ENCODE peak calls at places on chromosomes 5 and 9, in four cellular contexts. One of them, this sample, is unnamed.

GRCh38 chr9:4656621-4657020 is 5.5 kb upstream of the PLPP6 start:
- DNase-seq in transverse colon: no peak
- DNase-seq in ascending aorta: no peak
- DNase-seq in astrocyte: no peak
- DNase-seq in this sample: no peak

GRCh38 chr5:172683696-172684464 is 42.8 kb downstream of the NEURL1B start:
- DNase-seq in transverse colon: no peak
- DNase-seq in ascending aorta: no peak
- DNase-seq in astrocyte: no peak
- DNase-seq in this sample: no peak

GRCh38 chr9:76314321-76314720 is 79.9 kb downstream of the RFK start:
- DNase-seq in transverse colon: no peak
- DNase-seq in ascending aorta: no peak
- DNase-seq in astrocyte: no peak
- DNase-seq in this sample: no peak

GRCh38 chr5:172801184-172801671 is 30.2 kb upstream of the DUSP1 start:
- DNase-seq in transverse colon: no peak
- DNase-seq in ascending aorta: peak; percentile 84
- DNase-seq in astrocyte: peak; percentile 97
- DNase-seq in this sample: no peak

GRCh38 chr9:127305450-127306226 is 41.1 kb downstream of the GARNL3 start:
- DNase-seq in transverse colon: no peak
- DNase-seq in ascending aorta: no peak
- DNase-seq in astrocyte: no peak
- DNase-seq in this sample: no peak

GRCh38 chr9:129595323-129595741 is 25.6 kb downstream of the C9orf50 start:
- DNase-seq in transverse colon: no peak
- DNase-seq in ascending aorta: no peak
- DNase-seq in astrocyte: peak; percentile 35
- DNase-seq in this sample: no peak

GRCh38 chr5:143536364-143536763 is 132.9 kb upstream of the NR3C1 start:
- DNase-seq in transverse colon: no peak
- DNase-seq in ascending aorta: peak; percentile 76
- DNase-seq in astrocyte: peak; percentile 99
- DNase-seq in this sample: peak; percentile 55

GRCh38 chr5:140324834-140325195 is 21.6 kb downstream of the HBEGF start:
- DNase-seq in transverse colon: no peak
- DNase-seq in ascending aorta: peak; percentile 62
- DNase-seq in astrocyte: peak; percentile 98
- DNase-seq in this sample: no peak

GRCh38 chr5:18466731-18467130 is 832.5 kb downstream of the TAF11L14 start:
- DNase-seq in transverse colon: no peak
- DNase-seq in ascending aorta: no peak
- DNase-seq in astrocyte: no peak
- DNase-seq in this sample: no peak

GRCh38 chr9:114140850-114141249 is 14.5 kb upstream of the COL27A1 start:
- DNase-seq in transverse colon: no peak
- DNase-seq in ascending aorta: no peak
- DNase-seq in astrocyte: no peak
- DNase-seq in this sample: no peak

GRCh38 chr9:135243201-135244190 is 156.0 kb downstream of the OLFM1 start:
- DNase-seq in transverse colon: no peak
- DNase-seq in ascending aorta: no peak
- DNase-seq in astrocyte: no peak
- DNase-seq in this sample: no peak

GRCh38 chr9:108750656-108751175 is 105.1 kb downstream of the ACTL7B start:
- DNase-seq in transverse colon: no peak
- DNase-seq in ascending aorta: no peak
- DNase-seq in astrocyte: no peak
- DNase-seq in this sample: no peak

GRCh38 chr9:133456409-133456808 is 3.4 kb upstream of the CACFD1 start:
- DNase-seq in transverse colon: no peak
- DNase-seq in ascending aorta: no peak
- DNase-seq in astrocyte: no peak
- DNase-seq in this sample: no peak

GRCh38 chr5:26940981-26941380 is 97.4 kb downstream of the CDH9 start:
- DNase-seq in transverse colon: no peak
- DNase-seq in ascending aorta: no peak
- DNase-seq in astrocyte: peak; percentile 2
- DNase-seq in this sample: no peak

GRCh38 chr9:36162211-36162610 is 7.0 kb upstream of the CCIN start:
- DNase-seq in transverse colon: no peak
- DNase-seq in ascending aorta: no peak
- DNase-seq in astrocyte: no peak
- DNase-seq in this sample: no peak

GRCh38 chr9:19020886-19021285 is 12.1 kb downstream of the SAXO1 start:
- DNase-seq in transverse colon: no peak
- DNase-seq in ascending aorta: no peak
- DNase-seq in astrocyte: no peak
- DNase-seq in this sample: no peak

GRCh38 chr5:78399115-78399514 is 38.7 kb downstream of the SCAMP1 start:
- DNase-seq in transverse colon: no peak
- DNase-seq in ascending aorta: no peak
- DNase-seq in astrocyte: peak; percentile 59
- DNase-seq in this sample: no peak

GRCh38 chr5:90696148-90696547 is 137.6 kb downstream of the ADGRV1 start:
- DNase-seq in transverse colon: no peak
- DNase-seq in ascending aorta: no peak
- DNase-seq in astrocyte: no peak
- DNase-seq in this sample: no peak

GRCh38 chr5:38607396-38607795 is 51.0 kb upstream of the LIFR start:
- DNase-seq in transverse colon: no peak
- DNase-seq in ascending aorta: no peak
- DNase-seq in astrocyte: peak; percentile 97
- DNase-seq in this sample: no peak

DNA sequence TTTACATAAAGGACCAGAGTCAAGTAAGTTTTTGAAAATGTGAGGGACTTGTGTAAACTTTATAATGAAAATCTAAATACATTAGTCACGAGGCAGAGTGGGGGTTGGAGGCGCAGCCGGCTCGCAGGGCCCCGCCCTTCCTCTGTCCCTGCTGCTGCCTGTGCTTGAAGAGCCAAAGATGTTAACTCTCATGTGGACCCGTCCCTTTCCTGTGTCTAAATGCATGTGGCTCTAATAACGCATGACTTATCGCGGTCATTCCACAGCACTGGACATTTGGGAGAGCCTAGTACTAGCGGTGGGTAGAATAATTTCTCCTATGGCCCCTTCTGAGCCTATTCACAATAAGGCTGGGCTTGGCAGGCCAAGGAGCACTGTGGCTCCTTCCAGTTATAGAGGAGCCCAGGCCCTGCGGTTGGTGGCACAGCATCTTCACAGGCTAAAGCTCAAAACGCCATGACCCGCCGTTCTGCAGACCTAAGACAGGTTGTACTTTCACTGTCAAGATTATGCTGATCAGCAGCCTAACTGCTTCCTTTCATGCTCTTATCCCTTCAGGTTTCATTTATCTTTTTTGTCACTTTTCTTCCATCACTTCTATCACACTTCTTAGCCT is 82.2 kb upstream of the SIMC1 start:
- DNase-seq in transverse colon: no peak
- DNase-seq in ascending aorta: no peak
- DNase-seq in astrocyte: no peak
- DNase-seq in this sample: no peak
- H3K27me3 ChIP-seq in transverse colon: no peaks in the 10 kb centered on the region
- H3K27me3 ChIP-seq in ascending aorta: no peaks in the 10 kb centered on the region
- H3K27me3 ChIP-seq in astrocyte: no peaks in the 10 kb centered on the region
- H3K27me3 ChIP-seq in this sample: peaks cover 46% of the 10 kb centered on the region

GRCh38 chr5:81006955-81007636 is 46.9 kb downstream of the RASGRF2 start:
- DNase-seq in transverse colon: no peak
- DNase-seq in ascending aorta: no peak
- DNase-seq in astrocyte: no peak
- DNase-seq in this sample: no peak

GRCh38 chr5:81006231-81006630 is 46.1 kb downstream of the RASGRF2 start:
- DNase-seq in transverse colon: no peak
- DNase-seq in ascending aorta: no peak
- DNase-seq in astrocyte: no peak
- DNase-seq in this sample: no peak

GRCh38 chr5:81010636-81011035 is 50.5 kb downstream of the RASGRF2 start:
- DNase-seq in transverse colon: no peak
- DNase-seq in ascending aorta: no peak
- DNase-seq in astrocyte: no peak
- DNase-seq in this sample: no peak

GRCh38 chr5:81005708-81006107 is 45.5 kb downstream of the RASGRF2 start:
- DNase-seq in transverse colon: no peak
- DNase-seq in ascending aorta: no peak
- DNase-seq in astrocyte: no peak
- DNase-seq in this sample: no peak

GRCh38 chr5:81007637-81008027 is 47.5 kb downstream of the RASGRF2 start:
- DNase-seq in transverse colon: no peak
- DNase-seq in ascending aorta: no peak
- DNase-seq in astrocyte: no peak
- DNase-seq in this sample: no peak
- H3K27ac ChIP-seq in transverse colon: peak overlapping the region; percentile 22
- H3K27ac ChIP-seq in ascending aorta: no peak overlapping the region
- H3K27ac ChIP-seq in astrocyte: no peak overlapping the region
- H3K27ac ChIP-seq in this sample: no peak overlapping the region

GRCh38 chr9:99210572-99210971 is 11.2 kb downstream of the ALG2 start:
- DNase-seq in transverse colon: no peak
- DNase-seq in ascending aorta: no peak
- DNase-seq in astrocyte: no peak
- DNase-seq in this sample: no peak

GRCh38 chr9:99216073-99216472 is 5.7 kb downstream of the ALG2 start:
- DNase-seq in transverse colon: no peak
- DNase-seq in ascending aorta: no peak
- DNase-seq in astrocyte: no peak
- DNase-seq in this sample: no peak

GRCh38 chr9:99213197-99213596 is 8.5 kb downstream of the ALG2 start:
- DNase-seq in transverse colon: no peak
- DNase-seq in ascending aorta: no peak
- DNase-seq in astrocyte: no peak
- DNase-seq in this sample: no peak

GRCh38 chr9:99211746-99212145 is 10.0 kb downstream of the ALG2 start:
- DNase-seq in transverse colon: no peak
- DNase-seq in ascending aorta: no peak
- DNase-seq in astrocyte: no peak
- DNase-seq in this sample: no peak
- TF ChIP-seq CTCF in transverse colon: no peak
- TF ChIP-seq CTCF in ascending aorta: no peak
- TF ChIP-seq CTCF in astrocyte: no peak
- TF ChIP-seq CTCF in this sample: no peak

DNA sequence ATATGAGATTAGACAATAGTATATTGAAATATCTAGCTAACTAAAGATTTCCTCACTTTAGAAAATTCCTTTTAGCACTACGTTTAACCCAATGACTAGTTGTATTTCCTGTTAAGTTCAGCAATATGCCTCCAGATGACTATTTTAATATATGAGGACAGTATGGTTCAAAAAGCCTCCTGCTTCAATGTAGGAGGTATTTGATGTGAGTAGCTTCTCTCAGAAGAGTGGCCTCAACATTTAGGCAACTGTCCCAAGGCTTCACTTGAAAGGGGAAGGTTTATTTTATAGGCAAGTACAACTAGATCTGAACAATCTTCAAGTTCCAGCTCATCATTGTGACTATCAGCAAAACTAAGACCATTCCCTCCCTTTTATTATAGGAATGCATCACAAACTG is 2.1 kb upstream of the MEF2C start:
- DNase-seq in transverse colon: no peak
- DNase-seq in ascending aorta: no peak
- DNase-seq in astrocyte: no peak
- DNase-seq in this sample: no peak
- H3K27me3 ChIP-seq in transverse colon: no peaks in the 10 kb centered on the region
- H3K27me3 ChIP-seq in ascending aorta: no peaks in the 10 kb centered on the region
- H3K27me3 ChIP-seq in astrocyte: no peaks in the 10 kb centered on the region
- H3K27me3 ChIP-seq in this sample: no peaks in the 10 kb centered on the region